ENCODE peak calls at places on chromosomes 3 and 15, in four cellular contexts. P is sciatic nerve, T is tibial nerve, E is breast epithelium. J is an unnamed sample.

GRCh38 chr15:25251700-25252390 is 187.0 kb downstream of the UBE3A start:
- DNase-seq in E (peak; percentile 20), T (no peak), P (peak; percentile 25), J (no peak)

GRCh38 chr3:53880396-53881345 is 1.3 kb downstream of the ACTR8 start:
- DNase-seq in E (no peak), P (no peak), T (no peak), J (no peak)

GRCh38 chr3:113054552-113054951 is 63.8 kb downstream of the GTPBP8 start:
- DNase-seq in E (no peak), T (no peak), P (no peak), J (no peak)

GRCh38 chr3:130849111-130849552 is 44.8 kb upstream of the ATP2C1 start:
- DNase-seq in P (no peak), T (no peak), E (peak; percentile 81), J (no peak)

GRCh38 chr3:114892880-114893279 is 254.2 kb downstream of the ZBTB20 start:
- DNase-seq in P (no peak), E (no peak), T (no peak), J (no peak)

GRCh38 chr3:153245661-153246060 is 83.6 kb downstream of the RAP2B start:
- DNase-seq in T (no peak), E (no peak), P (no peak), J (no peak)

GRCh38 chr15:68725736-68726135 is 95.0 kb downstream of the ANP32A start:
- DNase-seq in P (peak; percentile 69), E (no peak), T (peak; percentile 30), J (no peak)

GRCh38 chr3:184786271-184787010 is 25.5 kb upstream of the VPS8 start:
- DNase-seq in T (peak; percentile 60), P (peak; percentile 72), E (no peak), J (no peak)

GRCh38 chr3:38108649-38109579 is 28.0 kb downstream of the ACAA1 start:
- DNase-seq in E (peak; percentile 10), T (no peak), P (no peak), J (no peak)

GRCh38 chr3:50210510-50211367 is 5.7 kb downstream of the SLC38A3 start:
- DNase-seq in E (no peak), T (no peak), P (no peak), J (no peak)

GRCh38 chr3:9211155-9211950 is 38.1 kb downstream of the SRGAP3 start:
- DNase-seq in P (no peak), T (no peak), E (no peak), J (no peak)

GRCh38 chr3:129934234-129935123 is 40.0 kb upstream of the TRH start:
- DNase-seq in T (no peak), P (no peak), E (no peak), J (no peak)

GRCh38 chr3:46334911-46335478 is 18.9 kb upstream of the CCR2 start:
- DNase-seq in E (no peak), T (no peak), P (no peak), J (no peak)